ENCODE peak calls at places on chromosomes 16 and 17, in six cellular contexts. P is GM23248, D is fibroblast of lung, O is heart left ventricle, K is adrenal gland, Z is left lung. J is an unnamed sample.
A peak's percentile ranks its signal among the peaks of the same experiment; 100 is the strongest.

GRCh38 chr17:33647976-33648375 is 354.9 kb upstream of the ASIC2 start:
- DNase-seq in O (no peak), D (no peak), P (peak; percentile 47), K (no peak), Z (no peak), J (peak; percentile 45)

GRCh38 chr16:87297918-87298631 is 19.1 kb downstream of the C16orf95 start:
- DNase-seq in P (peak; percentile 54), D (peak; percentile 18), O (no peak), K (no peak), Z (no peak), J (peak; percentile 93)

GRCh38 chr17:1455291-1455747 is 713 bp downstream of the CRK start:
- DNase-seq in O (peak; percentile 83), D (peak; percentile 70), P (peak; percentile 91), Z (peak; percentile 94), K (peak; percentile 63), J (peak; percentile 85)

GRCh38 chr17:38431343-38432145 is 3.3 kb downstream of the ARHGAP23 start:
- DNase-seq in P (no peak), K (peak; percentile 19), O (no peak), Z (no peak), D (no peak), J (no peak)

GRCh38 chr17:61737820-61738219 is 125.5 kb downstream of the BRIP1 start:
- DNase-seq in O (no peak), K (no peak), Z (no peak), D (no peak), P (no peak), J (no peak)

GRCh38 chr16:46649571-46649970 is 28.4 kb upstream of the SHCBP1 start:
- DNase-seq in D (peak; percentile 82), K (no peak), P (no peak), O (peak; percentile 68), Z (no peak), J (no peak)

GRCh38 chr17:70271672-70272071 is 102.3 kb downstream of the KCNJ2 start:
- DNase-seq in O (no peak), K (no peak), Z (no peak), P (no peak), D (no peak), J (no peak)

GRCh38 chr17:34456121-34456520 is 93.1 kb upstream of the CCL1 start:
- DNase-seq in K (no peak), O (no peak), Z (no peak), P (no peak), D (no peak), J (no peak)

GRCh38 chr17:63390090-63390489 is 56.0 kb downstream of the CYB561 start:
- DNase-seq in Z (no peak), D (no peak), O (no peak), K (no peak), P (no peak), J (no peak)

GRCh38 chr16:1772362-1772907 is at the start of gene EME2:
- DNase-seq in O (no peak), D (no peak), K (no peak), Z (no peak), P (peak; percentile 74), J (peak; percentile 81)

GRCh38 chr16:85202631-85203461 is 90.6 kb upstream of the CIBAR2 start:
- DNase-seq in P (peak; percentile 88), D (peak; percentile 98), K (peak; percentile 90), Z (peak; percentile 69), O (peak; percentile 92), J (peak; percentile 91)

GRCh38 chr16:27289669-27290068 is 21.1 kb upstream of the NSMCE1 start:
- DNase-seq in P (no peak), Z (no peak), O (no peak), D (no peak), K (no peak), J (no peak)

GRCh38 chr17:30336369-30337171 is 2.7 kb upstream of the TMIGD1 start:
- DNase-seq in D (peak; percentile 60), K (no peak), O (no peak), P (peak; percentile 62), Z (no peak), J (peak; percentile 34)

GRCh38 chr17:76820523-76820922 is 47.7 kb upstream of the MGAT5B start:
- DNase-seq in O (no peak), P (no peak), D (no peak), Z (no peak), K (no peak), J (no peak)

GRCh38 chr16:84453061-84453752 is 51.3 kb downstream of the MEAK7 start:
- DNase-seq in P (no peak), O (no peak), Z (no peak), D (no peak), K (no peak), J (peak; percentile 47)

GRCh38 chr16:67430504-67431076 is 331 bp upstream of the HSD11B2 start:
- DNase-seq in K (peak; percentile 48), D (no peak), P (peak; percentile 41), Z (peak; percentile 84), O (no peak), J (no peak)

GRCh38 chr16:64206877-64207276 is 915.0 kb downstream of the CDH11 start:
- DNase-seq in Z (no peak), O (peak; percentile 23), D (peak; percentile 14), K (no peak), P (no peak), J (peak; percentile 5)

GRCh38 chr16:86545927-86546637 is 9.0 kb downstream of the MTHFSD start:
- DNase-seq in D (no peak), K (no peak), Z (peak; percentile 28), P (no peak), O (no peak), J (no peak)

GRCh38 chr17:28228986-28229729 is 89.8 kb upstream of the TMEM97 start:
- DNase-seq in P (no peak), Z (no peak), K (no peak), O (no peak), D (no peak), J (no peak)

GRCh38 chr17:4003501-4004421 is 39.5 kb upstream of the ATP2A3 start:
- DNase-seq in D (no peak), Z (peak; percentile 81), O (no peak), P (peak; percentile 36), K (no peak), J (peak; percentile 87)

GRCh38 chr16:75116081-75116910 is at the start of gene LDHD:
- DNase-seq in O (peak; percentile 93), D (peak; percentile 56), Z (peak; percentile 94), P (peak; percentile 72), K (peak; percentile 75), J (peak; percentile 82)

GRCh38 chr17:50331085-50331791 is 14.7 kb upstream of the XYLT2 start:
- DNase-seq in P (peak; percentile 93), K (peak; percentile 69), O (no peak), D (peak; percentile 84), Z (no peak), J (no peak)

GRCh38 chr16:66194866-66195265 is 171.6 kb upstream of the CDH5 start:
- DNase-seq in P (no peak), K (no peak), O (no peak), D (no peak), Z (no peak), J (no peak)

GRCh38 chr16:50311134-50311528 is 44.8 kb downstream of the ADCY7 start:
- DNase-seq in O (no peak), P (no peak), D (no peak), K (no peak), Z (peak; percentile 56), J (peak; percentile 37)

GRCh38 chr16:11711662-11712061 is 31.0 kb downstream of the TXNDC11 start:
- DNase-seq in D (no peak), K (no peak), Z (no peak), O (no peak), P (no peak), J (no peak)
- H3K36me3 ChIP-seq in D (peaks cover 5% of the 10 kb centered on the region), K (no peaks in the 10 kb centered on the region), Z (peaks cover 81% of the 10 kb centered on the region), O (peaks cover 74% of the 10 kb centered on the region), P (peaks cover 28% of the 10 kb centered on the region), J (no peaks in the 10 kb centered on the region)

DNA sequence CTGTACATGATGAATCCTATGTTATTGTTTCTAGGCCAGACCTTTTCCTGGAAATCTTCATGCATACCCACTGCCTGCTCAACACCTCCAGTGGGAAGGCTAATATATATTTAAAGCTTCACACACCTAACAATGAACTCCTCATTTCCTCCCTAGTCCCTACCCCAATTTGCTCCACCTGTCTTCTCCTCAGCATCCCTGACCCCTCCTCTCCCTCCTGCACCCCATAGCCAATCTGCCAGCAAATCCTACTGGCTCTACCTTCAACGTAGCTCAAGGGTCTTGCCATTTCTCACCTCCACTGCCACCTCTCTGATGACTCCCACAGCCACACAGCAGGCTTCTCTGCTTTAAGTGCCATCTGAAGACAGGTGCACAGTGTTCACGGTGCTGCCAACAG is 215.6 kb upstream of the WSB1 start:
- DNase-seq in O (no peak), K (no peak), P (no peak), Z (no peak), D (no peak), J (no peak)
- H3K36me3 ChIP-seq in O (no peaks in the 10 kb centered on the region), K (no peaks in the 10 kb centered on the region), P (no peaks in the 10 kb centered on the region), Z (no peaks in the 10 kb centered on the region), D (no peaks in the 10 kb centered on the region), J (no peaks in the 10 kb centered on the region)

DNA sequence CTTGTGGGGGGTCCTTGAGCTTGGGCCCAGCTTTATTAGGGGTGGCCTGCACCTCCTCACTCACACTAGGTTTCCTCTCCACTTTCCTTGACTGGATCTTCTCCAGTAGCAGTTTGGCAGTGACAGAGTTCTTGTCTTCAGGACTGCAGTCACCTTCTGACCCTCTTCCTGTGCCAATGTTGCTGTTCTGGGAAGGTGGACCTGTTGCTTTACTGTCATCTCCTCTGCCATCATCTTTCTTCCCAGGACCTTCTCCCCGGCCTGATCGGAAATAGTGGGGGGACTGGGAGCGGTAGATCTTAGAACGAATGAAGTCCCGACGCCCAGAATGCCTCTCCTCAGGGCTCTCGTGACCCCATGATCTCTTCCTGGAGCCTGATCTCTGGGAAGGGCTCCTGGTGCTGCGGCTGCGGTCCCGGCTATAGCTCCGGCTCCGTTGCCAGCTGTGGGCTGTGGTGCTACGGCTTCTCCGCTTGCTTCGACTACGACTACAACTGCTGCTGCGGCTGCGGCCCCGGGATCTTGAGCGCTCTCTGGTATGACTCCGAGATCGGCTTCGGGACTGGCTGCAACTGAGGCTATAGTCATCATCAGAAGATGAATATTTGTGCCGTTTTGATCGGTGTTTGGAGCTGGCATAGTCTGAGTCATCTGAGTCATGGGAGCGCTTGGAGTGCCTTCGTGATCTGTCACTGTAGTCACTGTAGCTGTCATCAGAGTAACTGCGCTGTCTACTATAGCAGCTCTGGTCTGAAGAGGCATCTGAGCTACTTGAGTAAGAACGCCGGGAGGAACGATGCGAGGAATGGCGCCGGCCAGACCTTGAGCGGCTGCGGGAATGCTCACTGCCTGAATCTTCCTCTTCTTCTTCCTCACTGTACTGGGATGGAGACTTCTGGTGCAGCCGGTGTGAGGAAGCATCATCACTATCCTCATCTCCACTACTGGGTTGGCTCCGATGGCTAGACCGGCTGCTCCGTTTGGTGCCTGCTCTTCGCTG is 9.5 kb upstream of the ITGA2B start:
- DNase-seq in K (no peak), D (no peak), O (no peak), P (no peak), Z (no peak), J (no peak)
- H3K36me3 ChIP-seq in K (no peaks in the 10 kb centered on the region), D (peaks cover 19% of the 10 kb centered on the region), O (peaks cover 77% of the 10 kb centered on the region), P (peaks cover 13% of the 10 kb centered on the region), Z (peaks cover 71% of the 10 kb centered on the region), J (peaks cover 33% of the 10 kb centered on the region)

DNA sequence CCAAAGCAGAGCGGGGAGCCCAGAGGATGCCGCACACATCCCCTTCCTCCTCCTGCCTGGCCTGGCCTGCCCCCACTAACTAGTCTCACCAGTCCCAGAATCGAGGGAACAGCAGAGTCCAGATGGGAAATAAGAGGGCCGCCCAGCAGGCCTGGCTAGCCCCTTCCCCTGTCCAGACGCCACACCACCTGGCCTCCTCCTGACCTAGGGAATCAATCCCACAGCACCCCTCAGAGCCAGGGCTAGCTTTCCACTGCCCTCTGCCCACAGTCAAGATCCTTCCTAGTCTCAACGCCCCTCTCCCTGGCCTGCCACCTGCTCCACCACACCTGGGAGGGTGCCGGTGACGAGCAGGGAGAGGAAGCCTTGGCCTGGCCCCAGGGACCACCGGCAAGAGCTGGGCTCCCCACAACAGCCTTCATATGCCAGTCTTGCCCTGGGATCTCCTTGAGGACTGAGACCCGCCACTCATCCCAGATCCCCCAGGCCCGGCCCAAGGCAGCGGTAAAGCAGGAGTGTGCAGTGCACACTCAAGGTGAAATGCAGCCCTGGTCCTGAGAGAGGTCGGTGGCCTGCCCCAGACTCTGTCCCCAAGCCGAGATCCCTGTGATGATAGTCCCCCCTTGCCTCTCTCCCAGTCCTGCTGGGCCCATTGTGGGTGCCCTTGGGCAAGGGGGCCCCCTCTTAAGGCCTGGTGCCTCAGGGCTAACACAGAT is 27.9 kb downstream of the KATNB1 start:
- DNase-seq in P (no peak), K (no peak), D (no peak), Z (peak; percentile 62), O (no peak), J (no peak)
- H3K36me3 ChIP-seq in P (peaks cover under 1% of the 10 kb centered on the region), K (no peaks in the 10 kb centered on the region), D (peaks cover 19% of the 10 kb centered on the region), Z (peaks cover 93% of the 10 kb centered on the region), O (peaks cover 71% of the 10 kb centered on the region), J (peaks cover 1% of the 10 kb centered on the region)